ENCODE peak calls at places on chromosomes 13 and 19, in six cellular contexts. W is brain microvascular endothelial cell, I is HFF-Myc, X is astrocyte, G is fibroblast of pulmonary artery, B is IMR-90. Y is an unnamed sample.

GRCh38 chr13:80086304-80086721 is 254.6 kb downstream of the SPRY2 start:
- DNase-seq in W (no peak), I (no peak), X (peak), G (no peak), B (peak), Y (no peak)

GRCh38 chr19:10861118-10861651 is 10.2 kb upstream of the CARM1 start:
- DNase-seq in W (peak), I (no peak), X (no peak), G (peak), B (no peak), Y (no peak)

GRCh38 chr19:18437481-18438330 is at the start of gene ISYNA1:
- DNase-seq in W (peak), I (no peak), X (no peak), G (peak), B (peak), Y (no peak)

GRCh38 chr19:49780861-49781260 is 14.1 kb downstream of the AP2A1 start:
- DNase-seq in W (no peak), I (no peak), X (no peak), G (no peak), B (no peak), Y (no peak)

GRCh38 chr13:99941911-99942310 is 29.7 kb downstream of the ZIC5 start:
- DNase-seq in W (no peak), I (no peak), X (no peak), G (no peak), B (no peak), Y (no peak)

GRCh38 chr19:13613447-13613846 is 107.2 kb upstream of the CACNA1A start:
- DNase-seq in W (no peak), I (no peak), X (no peak), G (no peak), B (no peak), Y (no peak)

GRCh38 chr19:590396-590745 is 690 bp downstream of the HCN2 start:
- DNase-seq in W (no peak), I (no peak), X (no peak), G (peak), B (peak), Y (no peak)

GRCh38 chr19:2619076-2619475 is 83.4 kb downstream of the GNG7 start:
- DNase-seq in W (no peak), I (no peak), X (no peak), G (no peak), B (no peak), Y (no peak)

GRCh38 chr19:2986951-2987491 is 9.7 kb downstream of the TLE6 start:
- DNase-seq in W (no peak), I (no peak), X (no peak), G (no peak), B (no peak), Y (no peak)

GRCh38 chr13:111925146-111925875 is 141.6 kb upstream of the SOX1 start:
- DNase-seq in W (no peak), I (no peak), X (no peak), G (no peak), B (no peak), Y (peak)

GRCh38 chr13:99847318-99847750 is 124.2 kb downstream of the ZIC5 start:
- DNase-seq in W (no peak), I (no peak), X (no peak), G (no peak), B (no peak), Y (no peak)

GRCh38 chr13:110712081-110712848 is 1.2 kb upstream of the ING1 start:
- DNase-seq in W (peak), I (peak), X (peak), G (peak), B (peak), Y (no peak)

GRCh38 chr19:1856698-1857603 is 6.4 kb downstream of the KLF16 start:
- DNase-seq in W (peak), I (peak), X (peak), G (peak), B (peak), Y (no peak)

GRCh38 chr13:35979378-35979911 is 151.7 kb downstream of the DCLK1 start:
- DNase-seq in W (peak), I (peak), X (peak), G (peak), B (peak), Y (no peak)

GRCh38 chr13:113219311-113219940 is 10.0 kb downstream of the CUL4A start:
- DNase-seq in W (no peak), I (no peak), X (no peak), G (no peak), B (peak), Y (no peak)

GRCh38 chr13:86085890-86086289 is 286.7 kb upstream of the SLITRK6 start:
- DNase-seq in W (no peak), I (no peak), X (no peak), G (no peak), B (no peak), Y (no peak)

GRCh38 chr13:110912651-110913051 is 2.2 kb downstream of the ANKRD10 start:
- DNase-seq in W (peak), I (no peak), X (peak), G (peak), B (peak), Y (no peak)

GRCh38 chr19:8363803-8364771 is at the start of gene ANGPTL4:
- DNase-seq in W (peak), I (no peak), X (peak), G (peak), B (peak), Y (no peak)
- TF ChIP-seq CTCF in W (peak), I (peak), X (no peak), G (peak), B (peak), Y (peak)

GRCh38 chr13:21176195-21176981 is at the start of the genes MRPL57 and SKA3:
- DNase-seq in W (peak), I (peak), X (peak), G (peak), B (peak), Y (peak)
- TF ChIP-seq CTCF in W (peak), I (no peak), X (no peak), G (no peak), B (no peak), Y (peak)

GRCh38 chr13:30408319-30409101 is 13.8 kb upstream of the UBE2L5 start:
- DNase-seq in W (peak), I (no peak), X (peak), G (peak), B (peak), Y (peak)
- TF ChIP-seq CTCF in W (peak), I (peak), X (peak), G (peak), B (peak), Y (peak)

DNA sequence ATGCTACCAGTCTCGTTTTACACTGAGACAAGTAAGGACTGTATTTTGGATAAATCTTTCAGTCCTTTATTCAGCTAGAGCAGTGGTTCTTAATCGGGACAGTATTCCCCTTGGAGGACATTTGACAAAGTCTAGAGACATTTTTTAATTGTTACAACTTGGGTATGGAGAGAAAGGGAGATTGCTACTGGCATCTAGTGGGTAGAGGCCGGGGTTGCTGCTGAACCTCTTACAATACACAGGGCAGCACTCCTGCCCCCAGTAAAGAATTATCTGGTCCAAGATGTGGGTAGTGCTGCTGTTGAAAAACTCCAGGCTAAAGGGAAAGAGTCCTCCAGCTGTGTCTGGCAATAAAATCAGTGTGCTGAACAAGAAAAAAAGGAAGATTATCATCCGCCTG is 334.8 kb downstream of the SLC7A1 start:
- DNase-seq in W (no peak), I (no peak), X (no peak), G (no peak), B (no peak), Y (no peak)
- TF ChIP-seq CTCF in W (no peak), I (no peak), X (no peak), G (no peak), B (no peak), Y (no peak)

DNA sequence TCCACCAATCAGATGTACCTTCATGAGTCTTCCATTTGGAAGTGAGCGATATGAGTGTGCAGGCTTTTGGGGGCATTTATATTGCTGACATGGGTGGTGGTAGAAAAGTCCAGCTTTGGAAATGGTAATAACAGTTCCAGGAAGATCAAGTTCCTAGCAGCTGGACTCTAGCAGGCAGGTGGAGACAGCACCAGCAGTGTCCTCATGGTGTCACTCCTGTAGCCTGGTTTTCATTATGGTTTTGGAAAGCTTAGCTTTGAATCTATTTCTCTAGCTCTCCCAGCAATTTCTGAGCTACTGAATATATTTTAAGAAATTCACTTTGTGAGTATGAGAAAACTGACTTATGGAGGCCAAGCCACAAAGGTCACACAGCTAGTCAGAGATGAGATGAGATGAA is 523.2 kb upstream of the HTR2A start:
- DNase-seq in W (no peak), I (no peak), X (no peak), G (no peak), B (peak), Y (no peak)
- TF ChIP-seq CTCF in W (peak), I (no peak), X (no peak), G (no peak), B (peak), Y (peak)

GRCh38 chr19:29285878-29286277 is 72.9 kb upstream of the UQCRFS1 start:
- DNase-seq in W (no peak), I (no peak), X (no peak), G (no peak), B (no peak), Y (no peak)
- TF ChIP-seq CTCF in W (no peak), I (no peak), X (no peak), G (no peak), B (peak), Y (no peak)

DNA sequence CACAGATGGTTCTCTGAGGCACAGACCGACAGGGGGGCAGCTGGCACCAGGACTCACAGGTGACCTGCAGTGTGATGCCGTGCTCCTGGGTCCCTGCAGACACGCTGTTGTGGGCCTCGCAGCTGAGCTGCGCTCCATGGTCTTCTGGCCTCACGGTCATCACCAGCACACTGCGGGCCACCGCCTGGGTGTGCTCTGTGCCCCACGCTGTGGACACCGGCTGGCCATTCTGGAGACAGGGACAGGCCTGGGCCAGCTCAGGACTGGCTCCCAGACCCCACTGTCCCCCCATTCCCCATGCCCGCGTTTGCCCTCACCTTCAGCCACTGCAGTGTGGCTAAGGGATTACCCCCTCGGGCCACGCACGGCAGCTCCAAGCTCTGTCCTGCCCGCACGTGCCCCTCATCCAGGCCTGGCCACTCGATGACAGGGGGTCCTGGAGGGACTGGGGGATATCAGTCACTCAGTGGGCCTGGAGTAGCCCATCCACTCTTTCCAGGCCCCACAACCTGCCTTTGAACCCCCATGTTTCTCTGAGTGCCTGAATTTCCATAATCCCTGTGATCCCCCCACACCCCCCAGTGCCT is 3.3 kb downstream of the NPHS1 start:
- DNase-seq in W (no peak), I (no peak), X (no peak), G (no peak), B (no peak), Y (no peak)
- TF ChIP-seq CTCF in W (no peak), I (no peak), X (no peak), G (no peak), B (no peak), Y (no peak)

GRCh38 chr13:59064042-59064441 is 1099.7 kb downstream of the DIAPH3 start:
- DNase-seq in W (no peak), I (no peak), X (no peak), G (no peak), B (no peak), Y (no peak)
- TF ChIP-seq CTCF in W (no peak), I (no peak), X (no peak), G (no peak), B (no peak), Y (no peak)

DNA sequence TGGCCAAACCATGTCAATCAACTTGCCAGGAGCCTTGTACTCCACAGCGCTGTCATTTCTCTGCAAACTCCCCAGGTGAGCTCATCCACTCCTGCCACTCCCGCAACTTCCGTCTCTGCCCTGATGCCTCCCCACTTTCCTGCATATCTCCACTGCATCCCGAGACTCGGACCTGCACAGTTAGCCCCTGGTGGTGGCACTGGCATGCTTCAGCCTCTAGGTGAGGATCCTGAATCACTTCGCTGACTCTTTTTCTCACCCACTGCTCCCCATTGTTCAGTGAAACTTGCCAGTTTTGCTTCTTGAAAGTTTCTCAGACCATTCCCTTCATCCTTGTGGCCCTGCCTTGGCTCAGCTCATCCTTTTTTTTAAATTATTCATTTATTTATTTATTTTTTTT is 3.4 kb upstream of the CTU1 start:
- DNase-seq in W (no peak), I (no peak), X (no peak), G (peak), B (no peak), Y (peak)
- TF ChIP-seq CTCF in W (peak), I (peak), X (no peak), G (peak), B (no peak), Y (peak)

Y was measured in chondrocyte.